ENCODE peak calls at places on chromosomes 16 and 17, in ten cellular contexts. Z, A, L, K, Y, C, E, J, T and X are unnamed samples.

GRCh38 chr16:87344931-87345631 is 27.9 kb upstream of the C16orf95 start:
- DNase-seq in L (no peak), C (no peak), K (no peak), Y (no peak), Z (no peak), E (no peak), T (no peak), A (peak), J (peak), X (no peak)

GRCh38 chr16:34802848-34803599 is 1343.6 kb downstream of the TP53TG3F start:
- DNase-seq in A (no peak), L (no peak), Y (no peak), E (peak), J (no peak), T (no peak), C (no peak), K (no peak), Z (no peak), X (no peak)

GRCh38 chr16:88533381-88533831 is 36.8 kb upstream of the ZC3H18 start:
- DNase-seq in T (no peak), C (no peak), Y (peak), K (no peak), A (no peak), J (no peak), E (no peak), L (peak), Z (no peak), X (no peak)

GRCh38 chr17:31309525-31309924 is 4.3 kb downstream of the EVI2B start:
- DNase-seq in A (no peak), E (no peak), J (no peak), Z (no peak), C (no peak), T (no peak), L (no peak), Y (no peak), K (no peak), X (no peak)

GRCh38 chr16:3157229-3158013 is 22.6 kb downstream of the ZNF213 start:
- DNase-seq in K (peak), C (peak), A (peak), E (peak), Z (peak), J (peak), L (peak), Y (no peak), T (no peak), X (peak)

GRCh38 chr17:12463102-12463501 is 202.6 kb upstream of the MYOCD start:
- DNase-seq in A (no peak), K (no peak), Y (no peak), J (no peak), E (no peak), T (no peak), L (peak), C (no peak), Z (no peak), X (no peak)

GRCh38 chr17:57555636-57556175 is 189.4 kb downstream of the CCDC182 start:
- DNase-seq in A (no peak), T (no peak), J (no peak), Y (no peak), K (no peak), E (no peak), C (no peak), L (no peak), Z (no peak), X (no peak)

GRCh38 chr17:74877592-74878543 is 5.1 kb upstream of the FDXR start:
- DNase-seq in C (no peak), T (no peak), L (no peak), Z (no peak), Y (no peak), J (no peak), A (no peak), K (no peak), E (no peak), X (no peak)

GRCh38 chr17:63705657-63706056 is 5.7 kb upstream of the LIMD2 start:
- DNase-seq in L (no peak), Z (no peak), T (no peak), A (no peak), K (no peak), J (no peak), Y (no peak), C (no peak), E (no peak), X (no peak)

GRCh38 chr17:43655702-43656275 is 5.9 kb downstream of the MEOX1 start:
- DNase-seq in L (no peak), Z (no peak), K (no peak), A (no peak), E (no peak), T (no peak), J (no peak), Y (no peak), C (no peak), X (no peak)

GRCh38 chr16:59905628-59906027 is 1171.5 kb upstream of the GOT2 start:
- DNase-seq in C (no peak), K (no peak), A (no peak), E (no peak), L (peak), Z (no peak), Y (no peak), T (no peak), J (no peak), X (no peak)

GRCh38 chr17:42428141-42428944 is 5.3 kb upstream of the CAVIN1 start:
- DNase-seq in C (no peak), K (no peak), L (peak), J (peak), Y (no peak), Z (no peak), E (no peak), A (no peak), T (no peak), X (peak)

GRCh38 chr16:28977703-28978641 is 3.4 kb downstream of the SPNS1 start:
- DNase-seq in T (no peak), Y (no peak), C (no peak), E (no peak), K (no peak), L (no peak), Z (no peak), A (no peak), J (no peak), X (no peak)

GRCh38 chr16:19393226-19394074 is 24.2 kb upstream of the TMC5 start:
- DNase-seq in J (no peak), E (no peak), A (no peak), K (no peak), C (no peak), L (no peak), Z (no peak), Y (no peak), T (no peak), X (no peak)

GRCh38 chr16:89412811-89413210 is 77.5 kb downstream of the ANKRD11 start:
- DNase-seq in E (peak), Y (no peak), K (no peak), L (no peak), T (no peak), A (no peak), J (no peak), C (no peak), Z (no peak), X (no peak)

GRCh38 chr17:313911-314613 is 38.5 kb downstream of the RPH3AL start:
- DNase-seq in Y (no peak), E (no peak), L (no peak), J (no peak), C (no peak), T (no peak), Z (no peak), K (no peak), A (no peak), X (no peak)